ENCODE peak calls at places on chromosomes 3 and 15, in four cellular contexts. N is CD8-positive, alpha-beta T cell; E is cardiac fibroblast; M is nephron progenitor cell. B is an unnamed sample.

GRCh38 chr3:55549172-55549571 is 62.1 kb upstream of the WNT5A start:
- DNase-seq in M (no peak), N (no peak), E (no peak), B (no peak)

GRCh38 chr3:139803294-139803693 is 125.5 kb upstream of the NMNAT3 start:
- DNase-seq in N (no peak), M (no peak), E (no peak), B (no peak)

GRCh38 chr15:98501632-98502031 is 146.7 kb upstream of the IGF1R start:
- DNase-seq in M (no peak), E (no peak), N (no peak), B (no peak)

GRCh38 chr3:71584216-71585061 is 911 bp upstream of the FOXP1 start:
- DNase-seq in E (peak), M (peak), N (peak), B (peak)

GRCh38 chr15:76330281-76330680 is 6.3 kb upstream of the ISL2 start:
- DNase-seq in N (no peak), M (peak), E (peak), B (no peak)

GRCh38 chr15:63396546-63396939 is 14.9 kb upstream of the CA12 start:
- DNase-seq in M (no peak), E (no peak), N (no peak), B (no peak)

GRCh38 chr3:197256104-197256503 is 42.3 kb downstream of the DLG1 start:
- DNase-seq in M (no peak), E (no peak), N (no peak), B (no peak)

GRCh38 chr15:85099195-85099803 is 117.6 kb downstream of the PDE8A start:
- DNase-seq in N (no peak), M (no peak), E (no peak), B (no peak)

GRCh38 chr15:36371509-36371908 is 207.9 kb upstream of the CDIN1 start:
- DNase-seq in M (no peak), N (no peak), E (peak), B (no peak)

GRCh38 chr3:42753757-42754156 is 19.3 kb downstream of the CCDC13 start:
- DNase-seq in E (no peak), N (no peak), M (no peak), B (no peak)

GRCh38 chr3:42752961-42753360 is 20.1 kb downstream of the CCDC13 start:
- DNase-seq in N (no peak), M (no peak), E (no peak), B (no peak)

GRCh38 chr3:42758126-42758525 is 14.9 kb downstream of the CCDC13 start:
- DNase-seq in E (no peak), M (no peak), N (no peak), B (no peak)

GRCh38 chr3:42756681-42757213 is 16.3 kb downstream of the CCDC13 start:
- DNase-seq in E (no peak), M (no peak), N (no peak), B (no peak)

GRCh38 chr3:42755681-42756578 is 17.1 kb downstream of the CCDC13 start:
- DNase-seq in M (no peak), E (peak), N (no peak), B (no peak)
- TF ChIP-seq CTCF in M (peak), E (peak), N (no peak), B (no peak)

GRCh38 chr3:46498916-46499519 is 1.2 kb downstream of the RTP3 start:
- DNase-seq in N (peak), M (no peak), E (no peak), B (no peak)

GRCh38 chr3:46495901-46496456 is 1.8 kb upstream of the RTP3 start:
- DNase-seq in M (no peak), E (peak), N (peak), B (no peak)

GRCh38 chr3:46497556-46498265 is at the start of gene RTP3:
- DNase-seq in M (no peak), N (peak), E (no peak), B (no peak)

GRCh38 chr3:46500631-46501377 is 3.0 kb downstream of the RTP3 start:
- DNase-seq in M (no peak), N (peak), E (peak), B (no peak)

DNA sequence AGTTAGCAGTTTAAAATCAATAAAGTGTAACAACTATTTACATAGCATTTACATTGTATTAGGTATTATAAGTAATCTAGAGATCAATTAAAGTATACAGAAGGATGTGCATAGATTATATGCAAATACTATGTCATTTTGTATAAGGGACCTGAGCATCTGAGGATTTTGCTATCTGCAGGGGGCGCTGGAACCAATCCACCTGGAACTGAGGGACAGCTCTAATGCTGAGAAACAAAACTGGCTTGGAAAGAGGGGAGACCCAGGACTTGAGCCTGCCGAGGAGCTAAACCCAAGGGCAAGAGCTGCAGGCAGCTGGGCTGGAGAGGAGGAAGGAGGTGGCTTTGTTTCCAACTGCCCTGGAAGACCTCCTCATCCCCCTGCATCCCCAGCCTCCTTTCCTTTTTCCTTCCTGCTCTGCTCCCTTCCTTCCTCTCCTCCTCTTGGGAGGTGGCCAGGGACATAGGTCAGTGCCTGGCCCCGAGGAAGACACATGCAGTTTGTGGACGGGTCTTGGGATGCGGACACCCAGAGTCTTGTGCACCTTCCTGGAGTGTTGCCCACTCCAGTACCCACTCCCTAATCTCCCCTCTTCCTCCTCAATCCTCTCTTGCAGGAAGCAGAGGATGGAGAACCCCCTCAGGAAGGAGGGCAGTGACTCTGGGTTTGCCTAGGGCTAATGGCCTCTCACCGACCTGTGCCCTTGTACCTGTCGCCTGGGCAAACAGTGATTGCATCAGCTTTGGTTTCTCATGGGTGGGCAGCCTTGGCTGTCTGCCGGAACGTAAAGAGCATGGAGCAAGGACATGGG is 826 bp upstream of the RTP3 start:
- DNase-seq in E (peak), N (peak), M (peak), B (peak)
- TF ChIP-seq CTCF in E (peak), N (peak), M (peak), B (peak)

DNA sequence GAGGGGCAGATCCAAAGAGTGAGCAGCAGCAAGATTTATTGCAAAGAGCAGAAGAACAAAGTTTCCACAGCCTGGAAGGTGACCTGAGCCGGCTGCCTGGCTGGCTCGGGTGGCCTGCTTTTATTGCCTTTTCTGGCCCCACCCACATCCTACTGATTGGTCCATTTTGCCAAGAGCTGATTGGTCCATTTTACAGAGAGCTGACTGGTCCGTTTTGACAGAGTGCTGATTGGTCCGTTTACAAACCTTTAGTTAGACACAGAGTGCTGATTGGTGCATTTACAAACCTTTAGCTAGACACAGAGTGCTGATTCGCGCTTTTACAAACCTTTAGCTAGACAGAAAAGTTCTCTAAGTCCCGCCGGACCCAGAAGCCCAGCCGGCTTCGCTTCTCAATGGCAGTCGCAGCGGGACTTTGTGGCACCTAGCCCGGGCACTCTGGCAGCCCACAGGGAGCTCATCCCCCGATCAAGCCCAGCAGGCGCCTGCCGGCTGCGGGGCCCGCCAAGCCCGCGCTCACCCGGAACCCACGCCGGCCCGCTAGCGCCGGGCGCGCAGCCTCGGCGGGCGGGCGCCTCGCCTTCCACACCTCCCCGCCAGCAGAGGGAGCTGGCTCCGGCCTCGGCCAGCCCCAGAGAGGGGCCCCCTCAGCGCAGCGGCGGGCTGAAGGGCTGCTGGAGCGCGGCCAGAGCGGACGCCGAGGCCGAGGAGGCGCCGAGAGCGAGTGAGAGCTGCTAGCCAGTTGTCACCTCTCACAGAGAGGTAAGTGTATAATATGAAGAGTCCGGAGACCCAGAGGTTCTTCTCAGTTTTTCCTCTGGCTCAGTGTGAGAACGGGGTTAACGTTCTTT is 339.2 kb downstream of the CHL1 start:
- DNase-seq in N (no peak), M (peak), E (peak), B (no peak)
- TF ChIP-seq CTCF in N (no peak), M (no peak), E (no peak), B (no peak)

DNA sequence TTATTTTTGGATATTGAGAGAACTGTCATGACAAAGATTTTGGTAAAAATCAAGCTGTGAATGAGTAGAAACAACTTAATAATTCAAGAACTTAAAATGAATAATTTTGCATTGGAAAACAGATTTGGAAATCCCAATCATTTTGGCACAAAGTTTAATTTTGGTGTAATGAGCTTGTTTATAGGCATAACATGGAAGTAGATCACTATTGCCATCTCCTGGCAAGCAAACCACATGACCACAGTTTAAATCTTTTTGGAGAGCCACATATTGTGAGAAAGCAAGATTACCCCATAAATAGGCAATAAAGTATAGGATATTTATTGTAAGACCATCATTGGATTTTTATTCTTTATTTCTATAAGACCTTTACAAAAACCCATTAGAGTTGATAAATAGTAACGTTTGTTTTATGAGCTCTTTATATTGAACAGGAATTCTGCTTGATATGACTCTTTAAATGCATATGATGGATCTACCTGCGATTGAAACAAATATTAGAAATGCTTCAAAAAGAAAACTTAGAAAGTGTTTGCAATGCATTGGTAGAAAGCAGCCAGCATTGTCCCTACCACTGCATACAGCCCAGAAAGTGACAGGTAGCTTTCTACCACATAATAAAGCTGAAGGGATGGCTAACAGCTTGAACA is 766.9 kb downstream of the TBL1XR1 start:
- DNase-seq in N (no peak), E (peak), M (peak), B (peak)
- TF ChIP-seq CTCF in N (no peak), E (peak), M (peak), B (peak)